ENCODE peak calls at places on chromosomes 13 and 19, in ten cellular contexts. M is fibroblast of lung; L is HTR-8/SVneo; Q is astrocyte of the spinal cord; F is CD8-positive, alpha-beta memory T cell; S is KBM-7; V is uterus; R is GM04503; B is HuH-7; U is posterior cingulate gyrus. X is an unnamed sample.

GRCh38 chr19:14479985-14480694 is 5.0 kb upstream of the PTGER1 start:
- DNase-seq in B (peak), S (peak), R (no peak), L (no peak), Q (no peak), V (no peak), F (peak), U (no peak), M (peak), X (no peak)

GRCh38 chr19:46955114-46955812 is 64.4 kb upstream of the NPAS1 start:
- DNase-seq in U (no peak), L (no peak), Q (no peak), R (no peak), B (no peak), M (peak), F (peak), V (no peak), S (peak), X (no peak)

GRCh38 chr19:31139871-31140505 is 209.2 kb downstream of the TSHZ3 start:
- DNase-seq in S (no peak), M (peak), L (no peak), R (peak), B (no peak), F (no peak), Q (peak), V (no peak), U (no peak), X (peak)

GRCh38 chr19:38266981-38267597 is 2.7 kb downstream of the SPINT2 start:
- DNase-seq in Q (peak), M (peak), S (no peak), U (no peak), R (no peak), V (no peak), F (no peak), B (no peak), L (peak), X (peak)

GRCh38 chr19:12938536-12939291 is at the start of gene CALR:
- DNase-seq in R (no peak), V (no peak), U (no peak), Q (no peak), F (peak), B (no peak), M (peak), S (no peak), L (no peak), X (no peak)

GRCh38 chr13:109990296-109990695 is 203.9 kb upstream of the IRS2 start:
- DNase-seq in L (no peak), S (no peak), V (no peak), B (no peak), R (no peak), U (no peak), M (no peak), F (no peak), Q (no peak), X (no peak)

GRCh38 chr13:50275392-50276063 is 260.3 kb downstream of the KCNRG start:
- DNase-seq in L (no peak), Q (no peak), B (no peak), U (no peak), M (no peak), S (no peak), R (no peak), V (no peak), F (no peak), X (no peak)

GRCh38 chr13:100529666-100530065 is 58.9 kb downstream of the GGACT start:
- DNase-seq in U (no peak), Q (no peak), V (no peak), B (no peak), L (no peak), F (no peak), M (no peak), R (no peak), S (no peak), X (no peak)

GRCh38 chr13:41457589-41458186 is 338 bp downstream of the RGCC start:
- DNase-seq in L (no peak), Q (no peak), U (no peak), R (no peak), M (no peak), S (no peak), F (peak), B (peak), V (no peak), X (no peak)

GRCh38 chr13:99161512-99161911 is 39.1 kb upstream of the UBAC2 start:
- DNase-seq in B (no peak), U (no peak), S (no peak), M (no peak), L (no peak), F (no peak), Q (no peak), R (no peak), V (no peak), X (no peak)

GRCh38 chr13:91904005-91904404 is 505.6 kb downstream of the GPC5 start:
- DNase-seq in L (no peak), R (no peak), V (no peak), U (no peak), S (no peak), M (no peak), F (no peak), B (no peak), Q (no peak), X (no peak)

X was measured in non-pigmented ciliary epithelial cell.